ENCODE peak calls at places on chromosomes 3 and 15, in seven cellular contexts. K, F, L, A, N, X and P are unnamed samples.

GRCh38 chr3:38588995-38589937 is 60.2 kb downstream of the SCN5A start:
- DNase-seq in X (no peak), K (no peak), L (no peak), F (no peak), A (no peak), N (no peak), P (no peak)

GRCh38 chr15:22895465-22896190 is 57.2 kb downstream of the NIPA2 start:
- DNase-seq in K (no peak), N (no peak), F (no peak), A (no peak), X (peak; percentile 56), L (peak; percentile 41), P (no peak)

GRCh38 chr3:55201729-55202128 is 273.9 kb upstream of the LRTM1 start:
- DNase-seq in F (no peak), L (no peak), K (no peak), A (no peak), N (no peak), X (no peak), P (no peak)

GRCh38 chr3:185312006-185312405 is 50.9 kb upstream of the MAP3K13 start:
- DNase-seq in L (no peak), K (no peak), N (no peak), F (no peak), A (no peak), X (no peak), P (no peak)

GRCh38 chr15:64105113-64105704 is 9.4 kb downstream of the SNX1 start:
- DNase-seq in X (peak; percentile 85), N (no peak), K (no peak), F (no peak), A (no peak), L (no peak), P (no peak)

GRCh38 chr3:38519000-38519399 is 22.9 kb downstream of the EXOG start:
- DNase-seq in L (no peak), F (no peak), K (no peak), A (no peak), N (no peak), X (peak; percentile 37), P (no peak)

GRCh38 chr3:173501941-173502489 is 104.5 kb downstream of the NLGN1 start:
- DNase-seq in K (no peak), F (no peak), N (no peak), X (peak; percentile 49), A (no peak), L (no peak), P (no peak)

GRCh38 chr3:184937611-184938010 is 125.6 kb downstream of the VPS8 start:
- DNase-seq in K (no peak), F (no peak), L (no peak), X (peak; percentile 17), N (no peak), A (no peak), P (no peak)

GRCh38 chr3:126266291-126266840 is 86.0 kb upstream of the ALDH1L1 start:
- DNase-seq in X (peak; percentile 44), L (no peak), A (no peak), K (no peak), F (no peak), N (no peak), P (no peak)

GRCh38 chr3:93907132-93907531 is 66.6 kb downstream of the PROS1 start:
- DNase-seq in K (no peak), A (no peak), L (no peak), X (no peak), F (no peak), N (no peak), P (no peak)

GRCh38 chr3:53242642-53243041 is 13.2 kb downstream of the TKT start:
- DNase-seq in X (peak; percentile 21), L (no peak), N (no peak), F (no peak), A (no peak), K (no peak), P (no peak)

GRCh38 chr3:101722394-101723173 is 1.8 kb upstream of the CEP97 start:
- DNase-seq in F (no peak), A (peak; percentile 27), N (no peak), X (no peak), K (no peak), L (no peak), P (no peak)

GRCh38 chr3:128714887-128715496 is 11.0 kb upstream of the RAB7A start:
- DNase-seq in N (no peak), L (peak; percentile 25), A (no peak), X (no peak), K (no peak), F (peak; percentile 8), P (no peak)